ENCODE peak calls at places on chromosomes 3 and 15, in six cellular contexts. K is transverse colon, R is mucosa of descending colon, H is choroid plexus epithelial cell, J is fibroblast of pulmonary artery, S is PC-3. B is an unnamed sample.

GRCh38 chr3:184230081-184230602 is 757 bp downstream of the VWA5B2 start:
- DNase-seq in K (no peak), R (no peak), H (no peak), J (no peak), S (no peak), B (peak; percentile 20)

GRCh38 chr3:48422691-48423090 is 7.2 kb downstream of the PLXNB1 start:
- DNase-seq in K (no peak), R (no peak), H (no peak), J (no peak), S (no peak), B (no peak)

GRCh38 chr3:156665296-156665695 is 9.1 kb upstream of the TIPARP start:
- DNase-seq in K (no peak), R (no peak), H (peak; percentile 86), J (peak; percentile 84), S (peak; percentile 55), B (peak; percentile 89)

GRCh38 chr3:28664123-28664522 is 315.5 kb upstream of the AZI2 start:
- DNase-seq in K (no peak), R (no peak), H (no peak), J (no peak), S (no peak), B (no peak)

GRCh38 chr3:141237701-141238521 is 6.3 kb downstream of the PXYLP1 start:
- DNase-seq in K (no peak), R (no peak), H (no peak), J (no peak), S (no peak), B (no peak)

GRCh38 chr3:193910886-193911738 is 224.8 kb upstream of the HES1 start:
- DNase-seq in K (no peak), R (no peak), H (no peak), J (no peak), S (peak; percentile 17), B (no peak)

GRCh38 chr15:68715111-68715510 is 105.6 kb downstream of the ANP32A start:
- DNase-seq in K (no peak), R (no peak), H (no peak), J (no peak), S (no peak), B (no peak)

GRCh38 chr3:58535531-58536500 is 1.2 kb downstream of the ACOX2 start:
- DNase-seq in K (peak; percentile 78), R (peak; percentile 72), H (peak; percentile 55), J (peak; percentile 31), S (peak; percentile 18), B (peak; percentile 54)

GRCh38 chr3:172305552-172305951 is 142.7 kb downstream of the GHSR start:
- DNase-seq in K (peak; percentile 53), R (no peak), H (peak; percentile 87), J (peak; percentile 65), S (peak; percentile 83), B (peak; percentile 83)

GRCh38 chr3:171776411-171776810 is 33.9 kb downstream of the PLD1 start:
- DNase-seq in K (no peak), R (no peak), H (no peak), J (no peak), S (no peak), B (no peak)

GRCh38 chr3:72259755-72260589 is 475.0 kb upstream of the PROK2 start:
- DNase-seq in K (no peak), R (no peak), H (peak; percentile 46), J (no peak), S (no peak), B (peak; percentile 47)

GRCh38 chr3:134249442-134249841 is 1.2 kb downstream of the RYK start:
- DNase-seq in K (no peak), R (no peak), H (peak; percentile 16), J (no peak), S (no peak), B (no peak)

GRCh38 chr3:135349254-135349948 is 554.3 kb downstream of the EPHB1 start:
- DNase-seq in K (no peak), R (no peak), H (no peak), J (no peak), S (no peak), B (no peak)

GRCh38 chr3:125013095-125013494 is 42.7 kb downstream of the HEG1 start:
- DNase-seq in K (no peak), R (no peak), H (no peak), J (no peak), S (no peak), B (no peak)
- H3K4me3 ChIP-seq in K (no peak overlapping the region), R (no peak overlapping the region), H (no peak overlapping the region), J (no peak overlapping the region), S (no peak overlapping the region), B (no peak overlapping the region)

GRCh38 chr3:173529062-173529711 is 131.6 kb downstream of the NLGN1 start:
- DNase-seq in K (no peak), R (peak; percentile 26), H (peak; percentile 6), J (peak; percentile 6), S (peak; percentile 59), B (peak; percentile 6)
- TF ChIP-seq CTCF in K (peak; percentile 38), R (no peak), H (peak; percentile 35), J (peak; percentile 36), S (peak; percentile 73), B (no peak)

DNA sequence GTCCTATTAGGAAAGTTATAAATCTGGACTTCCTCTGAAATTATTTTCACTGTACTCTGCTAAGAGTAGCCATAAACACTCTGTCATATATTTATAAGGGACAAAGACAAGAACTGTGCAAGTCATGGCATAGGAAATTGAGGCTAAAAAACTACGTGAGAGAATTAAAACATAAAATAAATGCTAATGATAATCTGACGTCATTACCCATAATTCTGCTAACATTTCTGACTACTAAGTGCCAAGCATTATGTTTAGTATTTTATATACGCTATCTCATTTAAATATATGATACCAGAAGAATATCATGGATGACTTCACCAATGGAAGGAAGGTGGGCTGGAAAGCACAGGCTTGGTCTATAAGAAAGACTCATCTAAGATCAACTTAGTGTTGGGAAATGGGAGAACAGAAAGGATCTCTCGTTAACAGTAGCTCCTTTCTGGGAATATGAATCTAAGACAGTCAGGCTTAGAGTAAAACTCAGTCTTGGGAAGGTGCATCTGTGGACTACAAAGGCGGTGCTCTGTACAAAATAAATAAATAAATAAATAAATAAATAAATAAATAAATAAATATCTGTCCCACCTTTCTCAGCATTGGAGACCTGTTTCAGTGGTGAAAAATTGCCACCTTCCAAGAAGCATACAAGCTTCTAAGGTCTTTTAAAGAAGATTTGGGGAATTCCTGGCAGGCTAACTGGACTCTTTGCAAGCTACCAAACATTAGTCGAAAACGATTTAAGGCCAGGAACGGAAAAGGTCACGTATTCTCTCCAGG is 267.4 kb downstream of the CGGBP1 start:
- DNase-seq in K (no peak), R (no peak), H (no peak), J (no peak), S (no peak), B (no peak)
- H3K4me3 ChIP-seq in K (no peak overlapping the region), R (no peak overlapping the region), H (no peak overlapping the region), J (no peak overlapping the region), S (peak overlapping the region; percentile 66), B (no peak overlapping the region)

GRCh38 chr3:103306081-103306480 is 871.3 kb downstream of the ZPLD1 start:
- DNase-seq in K (no peak), R (no peak), H (no peak), J (no peak), S (no peak), B (no peak)

DNA sequence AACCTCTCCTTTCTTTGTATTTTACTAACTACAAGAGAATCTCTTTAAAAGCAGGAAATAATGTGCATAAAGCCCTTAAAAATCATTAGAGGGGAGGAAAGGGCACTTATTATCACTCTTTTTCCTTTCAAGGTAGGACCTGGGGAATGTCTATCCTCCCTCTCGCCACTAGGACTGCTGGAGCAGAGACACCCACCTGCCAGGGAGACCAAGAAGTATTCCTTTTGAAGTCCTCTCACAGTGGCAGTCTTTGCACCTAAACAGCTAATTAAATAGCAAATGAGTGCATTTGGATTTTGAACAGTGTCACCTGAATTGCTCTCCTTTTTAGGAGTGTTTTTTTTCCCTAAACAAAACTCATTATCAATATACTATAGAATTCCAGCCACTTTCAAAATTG is 874.1 kb downstream of the ZPLD1 start:
- DNase-seq in K (no peak), R (no peak), H (no peak), J (no peak), S (no peak), B (no peak)
- TF ChIP-seq CTCF in K (no peak), R (no peak), H (no peak), J (no peak), S (peak; percentile 35), B (no peak)

GRCh38 chr3:56131976-56132590 is 336.2 kb downstream of the ERC2 start:
- DNase-seq in K (no peak), R (no peak), H (peak; percentile 97), J (peak; percentile 92), S (peak; percentile 96), B (peak; percentile 96)
- H3K4me3 ChIP-seq in K (no peak overlapping the region), R (no peak overlapping the region), H (no peak overlapping the region), J (no peak overlapping the region), S (no peak overlapping the region), B (no peak overlapping the region)

GRCh38 chr3:99529265-99529664 is 109.1 kb upstream of the COL8A1 start:
- DNase-seq in K (no peak), R (no peak), H (no peak), J (no peak), S (no peak), B (no peak)

GRCh38 chr3:99536555-99537314 is 101.7 kb upstream of the COL8A1 start:
- DNase-seq in K (no peak), R (no peak), H (no peak), J (peak; percentile 39), S (no peak), B (no peak)

GRCh38 chr3:99537416-99537815 is 101.0 kb upstream of the COL8A1 start:
- DNase-seq in K (no peak), R (no peak), H (no peak), J (no peak), S (no peak), B (no peak)

GRCh38 chr3:99534951-99535704 is 103.3 kb upstream of the COL8A1 start:
- DNase-seq in K (no peak), R (no peak), H (peak; percentile 95), J (peak; percentile 70), S (peak; percentile 71), B (peak; percentile 64)

GRCh38 chr3:99532246-99532645 is 106.1 kb upstream of the COL8A1 start:
- DNase-seq in K (peak; percentile 37), R (peak; percentile 31), H (peak; percentile 95), J (peak; percentile 86), S (peak; percentile 93), B (peak; percentile 60)
- TF ChIP-seq CTCF in K (peak; percentile 36), R (peak; percentile 20), H (peak; percentile 94), J (peak; percentile 88), S (peak; percentile 95), B (peak; percentile 65)

DNA sequence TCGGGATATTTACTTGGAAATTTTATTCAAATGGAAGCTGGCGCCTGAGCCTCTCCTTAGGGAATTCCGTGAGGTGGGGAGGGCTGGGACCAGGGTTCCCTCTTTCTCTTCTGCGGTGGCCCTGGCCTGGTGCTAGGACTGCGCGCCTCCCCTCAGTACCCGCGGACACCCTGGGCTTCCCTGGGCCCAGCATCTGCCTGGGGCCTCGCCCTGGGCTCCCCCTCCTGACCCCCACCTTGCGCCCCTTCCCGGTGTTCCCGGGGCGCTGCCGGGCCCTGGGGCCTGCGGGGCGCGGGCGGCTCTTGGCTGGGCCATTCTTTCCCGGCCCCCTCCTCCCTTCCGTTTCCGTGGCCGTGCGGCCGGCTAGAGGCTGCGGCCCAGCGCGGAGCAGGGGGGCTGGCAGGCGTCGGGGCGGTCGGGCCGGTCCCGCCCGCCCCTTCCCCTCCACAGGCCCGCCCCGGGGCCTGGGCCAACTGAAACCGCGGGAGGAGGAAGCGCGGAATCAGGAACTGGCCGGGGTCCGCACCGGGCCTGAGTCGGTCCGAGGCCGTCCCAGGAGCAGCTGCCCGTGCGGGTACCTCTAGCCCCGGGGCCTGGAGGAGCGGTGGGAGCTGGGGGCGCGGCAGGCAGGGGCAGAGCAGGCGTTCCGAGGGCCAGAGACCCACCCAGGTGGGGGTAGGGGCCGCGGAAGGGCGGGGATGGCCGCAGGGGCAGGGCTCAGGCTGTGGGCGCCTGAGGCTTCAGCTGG is at the start of gene FES:
- DNase-seq in K (peak; percentile 64), R (peak; percentile 79), H (peak; percentile 52), J (peak; percentile 50), S (no peak), B (no peak)
- H3K4me3 ChIP-seq in K (peak within 1 kb of the TSS; percentile 56), R (no peak within 1 kb of the TSS), H (peak within 1 kb of the TSS; percentile 65), J (peak within 1 kb of the TSS; percentile 57), S (no peak within 1 kb of the TSS), B (peak within 1 kb of the TSS; percentile 45)

GRCh38 chr3:65914032-65914739 is 124.5 kb downstream of the MAGI1 start:
- DNase-seq in K (no peak), R (no peak), H (peak; percentile 50), J (no peak), S (no peak), B (no peak)
- TF ChIP-seq CTCF in K (no peak), R (no peak), H (peak; percentile 61), J (peak; percentile 30), S (no peak), B (peak; percentile 28)

B was measured in foreskin fibroblast.